ENCODE peak calls at places on chromosomes 4 and X, in ten cellular contexts. H, V, Q, S, Z, R, M, X, N and L are unnamed samples.

GRCh38 chr4:117422272-117422671 is 336.9 kb upstream of the TRAM1L1 start:
- DNase-seq in H (no peak), V (no peak), Q (no peak), S (no peak), Z (no peak), R (no peak), M (no peak), X (no peak), N (no peak), L (no peak)

GRCh38 chrX:123202523-123202922 is 18.4 kb downstream of the GRIA3 start:
- DNase-seq in H (no peak), V (no peak), Q (no peak), S (no peak), Z (no peak), R (no peak), M (no peak), X (no peak), N (no peak), L (no peak)

GRCh38 chr4:105594094-105595010 is 41.9 kb downstream of the ARHGEF38 start:
- DNase-seq in H (no peak), V (no peak), Q (no peak), S (no peak), Z (peak), R (no peak), M (no peak), X (no peak), N (peak), L (no peak)

GRCh38 chrX:335758-336155 is 17.2 kb upstream of the GTPBP6 start:
- DNase-seq in H (no peak), V (no peak), Q (no peak), S (no peak), Z (no peak), R (no peak), M (no peak), X (no peak), N (no peak), L (no peak)

GRCh38 chr4:39124885-39125599 is 57.3 kb upstream of the WDR19 start:
- DNase-seq in H (no peak), V (no peak), Q (no peak), S (no peak), Z (peak), R (no peak), M (no peak), X (no peak), N (no peak), L (no peak)

GRCh38 chr4:183287309-183287659 is 32.8 kb downstream of the CLDN22 start:
- DNase-seq in H (no peak), V (no peak), Q (no peak), S (no peak), Z (no peak), R (no peak), M (no peak), X (no peak), N (no peak), L (no peak)

GRCh38 chr4:88143504-88143903 is 14.9 kb downstream of the ABCG2 start:
- DNase-seq in H (peak), V (peak), Q (no peak), S (no peak), Z (no peak), R (no peak), M (no peak), X (no peak), N (peak), L (no peak)

GRCh38 chr4:163300445-163300844 is 32.0 kb downstream of the NPY1R start:
- DNase-seq in H (no peak), V (no peak), Q (no peak), S (no peak), Z (no peak), R (no peak), M (no peak), X (no peak), N (no peak), L (no peak)

GRCh38 chr4:87445964-87446363 is 23.6 kb downstream of the NUDT9 start:
- DNase-seq in H (no peak), V (no peak), Q (no peak), S (no peak), Z (no peak), R (no peak), M (no peak), X (no peak), N (no peak), L (no peak)

GRCh38 chr4:121554377-121554776 is 142.4 kb downstream of the ANXA5 start:
- DNase-seq in H (peak), V (no peak), Q (no peak), S (no peak), Z (no peak), R (no peak), M (no peak), X (no peak), N (no peak), L (no peak)

GRCh38 chrX:38048886-38049285 is 42.5 kb downstream of the SYTL5 start:
- DNase-seq in H (no peak), V (no peak), Q (no peak), S (no peak), Z (no peak), R (no peak), M (no peak), X (no peak), N (no peak), L (no peak)

GRCh38 chr4:127967141-127967775 is 2.1 kb downstream of the ABHD18 start:
- DNase-seq in H (no peak), V (peak), Q (no peak), S (no peak), Z (no peak), R (no peak), M (no peak), X (no peak), N (peak), L (no peak)

GRCh38 chr4:181569553-181569952 is 673.6 kb upstream of the TENM3 start:
- DNase-seq in H (peak), V (peak), Q (no peak), S (no peak), Z (peak), R (no peak), M (no peak), X (peak), N (peak), L (no peak)

GRCh38 chrX:68838571-68838910 is 9.7 kb downstream of the EFNB1 start:
- DNase-seq in H (no peak), V (no peak), Q (no peak), S (no peak), Z (no peak), R (no peak), M (no peak), X (no peak), N (no peak), L (no peak)

GRCh38 chr4:164485169-164485568 is 268.8 kb upstream of the SMIM31 start:
- DNase-seq in H (no peak), V (no peak), Q (no peak), S (no peak), Z (no peak), R (no peak), M (no peak), X (no peak), N (no peak), L (no peak)

GRCh38 chr4:179325181-179325580 is 1882.9 kb upstream of the AGA start:
- DNase-seq in H (no peak), V (no peak), Q (no peak), S (no peak), Z (no peak), R (no peak), M (no peak), X (no peak), N (no peak), L (no peak)

GRCh38 chrX:1480082-1480785 is 27.5 kb upstream of the ASMTL start:
- DNase-seq in H (no peak), V (no peak), Q (peak), S (no peak), Z (no peak), R (no peak), M (no peak), X (no peak), N (no peak), L (no peak)

GRCh38 chrX:10416424-10416823 is 204.0 kb downstream of the MID1 start:
- DNase-seq in H (no peak), V (no peak), Q (no peak), S (no peak), Z (no peak), R (no peak), M (no peak), X (no peak), N (no peak), L (no peak)

GRCh38 chrX:15998350-15998749 is 125.0 kb upstream of the GRPR start:
- DNase-seq in H (no peak), V (no peak), Q (no peak), S (no peak), Z (peak), R (no peak), M (no peak), X (no peak), N (no peak), L (no peak)

GRCh38 chrX:111543212-111543762 is 31.8 kb downstream of the SERTM2 start:
- DNase-seq in H (no peak), V (peak), Q (no peak), S (no peak), Z (no peak), R (no peak), M (no peak), X (no peak), N (no peak), L (no peak)

GRCh38 chr4:155796031-155796430 is 37.2 kb downstream of the GUCY1B1 start:
- DNase-seq in H (no peak), V (peak), Q (no peak), S (no peak), Z (no peak), R (no peak), M (no peak), X (peak), N (peak), L (no peak)
- TF ChIP-seq CTCF in H (peak), V (peak), Q (no peak), S (peak), Z (peak), R (peak), M (peak), X (peak), N (peak), L (peak)

GRCh38 chr4:35939746-35940145 is 304.6 kb downstream of the ARAP2 start:
- DNase-seq in H (no peak), V (no peak), Q (no peak), S (no peak), Z (no peak), R (no peak), M (no peak), X (no peak), N (peak), L (no peak)

DNA sequence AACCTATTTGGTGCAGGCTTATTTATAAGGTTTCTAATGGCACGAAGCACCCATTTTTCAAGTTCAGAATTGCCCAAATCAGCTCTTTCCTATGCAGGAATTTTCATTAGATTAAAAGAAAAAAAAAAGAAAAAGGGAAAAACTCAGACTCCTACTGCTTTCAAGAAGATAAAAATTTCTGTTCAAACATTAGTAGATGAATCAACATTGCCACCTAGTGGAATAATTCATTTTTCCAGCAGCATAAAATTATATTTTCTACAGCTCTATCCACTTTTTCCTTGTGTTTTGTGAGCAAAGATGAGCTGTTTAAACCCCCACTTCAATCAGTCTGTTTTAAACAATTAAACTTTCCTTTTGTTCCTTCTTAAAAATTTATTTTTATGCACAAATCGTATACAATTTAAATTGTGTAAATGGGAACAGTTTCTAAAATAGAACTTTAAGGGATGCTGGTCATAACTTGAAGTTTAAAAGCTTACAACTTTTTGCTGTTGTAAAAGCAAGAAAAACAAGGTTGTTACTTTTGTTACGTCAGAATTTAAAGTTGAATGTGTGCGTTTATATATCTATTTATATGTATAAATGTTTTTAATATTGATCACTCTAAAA is 309.8 kb downstream of the ARAP2 start:
- DNase-seq in H (no peak), V (peak), Q (no peak), S (no peak), Z (peak), R (no peak), M (peak), X (peak), N (peak), L (no peak)
- TF ChIP-seq CTCF in H (peak), V (peak), Q (peak), S (peak), Z (peak), R (peak), M (peak), X (peak), N (peak), L (peak)

GRCh38 chr4:57190651-57191481 is 80.7 kb upstream of the IGFBP7 start:
- DNase-seq in H (no peak), V (peak), Q (no peak), S (no peak), Z (peak), R (peak), M (peak), X (peak), N (peak), L (peak)
- TF ChIP-seq CTCF in H (peak), V (peak), Q (no peak), S (peak), Z (peak), R (peak), M (peak), X (peak), N (peak), L (peak)

GRCh38 chrX:95733426-95733825 is 951.2 kb upstream of the DIAPH2 start:
- DNase-seq in H (no peak), V (no peak), Q (no peak), S (no peak), Z (no peak), R (no peak), M (no peak), X (no peak), N (no peak), L (no peak)

DNA sequence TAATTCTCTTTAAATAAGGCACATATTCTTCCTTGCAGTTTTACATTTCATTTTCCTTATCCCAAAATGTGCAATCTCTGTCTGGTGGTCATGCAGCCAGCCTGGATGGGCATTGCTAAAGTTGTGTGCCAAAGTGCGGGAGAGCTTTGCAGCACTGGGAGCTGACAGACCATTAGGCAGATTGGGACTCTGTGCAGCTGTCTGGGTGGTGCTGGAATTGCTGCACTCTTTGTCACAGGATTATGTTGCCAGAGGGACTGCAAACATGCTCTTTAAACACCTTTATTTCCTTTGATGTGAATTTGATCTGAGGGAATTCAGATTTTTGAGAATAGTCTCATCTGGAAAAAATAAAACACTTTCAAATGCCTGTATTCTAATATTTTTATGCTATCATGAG is 956.2 kb upstream of the DIAPH2 start:
- DNase-seq in H (no peak), V (no peak), Q (no peak), S (no peak), Z (no peak), R (no peak), M (peak), X (no peak), N (no peak), L (no peak)
- TF ChIP-seq CTCF in H (no peak), V (no peak), Q (no peak), S (no peak), Z (no peak), R (no peak), M (no peak), X (no peak), N (no peak), L (no peak)

GRCh38 chr4:78954048-78954666 is 14.9 kb upstream of the PAQR3 start:
- DNase-seq in H (no peak), V (peak), Q (no peak), S (peak), Z (peak), R (peak), M (peak), X (peak), N (peak), L (peak)
- TF ChIP-seq CTCF in H (peak), V (peak), Q (peak), S (peak), Z (peak), R (peak), M (peak), X (peak), N (peak), L (peak)

GRCh38 chrX:154383359-154384283 is 4.5 kb downstream of the EMD start:
- DNase-seq in H (no peak), V (no peak), Q (no peak), S (no peak), Z (no peak), R (no peak), M (no peak), X (no peak), N (no peak), L (no peak)

GRCh38 chrX:154380787-154381186 is 1.7 kb downstream of the EMD start:
- DNase-seq in H (no peak), V (no peak), Q (no peak), S (no peak), Z (no peak), R (no peak), M (no peak), X (no peak), N (no peak), L (no peak)

GRCh38 chrX:154381271-154381670 is 2.2 kb downstream of the EMD start:
- DNase-seq in H (no peak), V (no peak), Q (no peak), S (no peak), Z (no peak), R (no peak), M (no peak), X (no peak), N (no peak), L (no peak)

GRCh38 chrX:154382483-154383069 is 3.5 kb downstream of the EMD start:
- DNase-seq in H (no peak), V (no peak), Q (no peak), S (no peak), Z (no peak), R (no peak), M (no peak), X (no peak), N (peak), L (no peak)

DNA sequence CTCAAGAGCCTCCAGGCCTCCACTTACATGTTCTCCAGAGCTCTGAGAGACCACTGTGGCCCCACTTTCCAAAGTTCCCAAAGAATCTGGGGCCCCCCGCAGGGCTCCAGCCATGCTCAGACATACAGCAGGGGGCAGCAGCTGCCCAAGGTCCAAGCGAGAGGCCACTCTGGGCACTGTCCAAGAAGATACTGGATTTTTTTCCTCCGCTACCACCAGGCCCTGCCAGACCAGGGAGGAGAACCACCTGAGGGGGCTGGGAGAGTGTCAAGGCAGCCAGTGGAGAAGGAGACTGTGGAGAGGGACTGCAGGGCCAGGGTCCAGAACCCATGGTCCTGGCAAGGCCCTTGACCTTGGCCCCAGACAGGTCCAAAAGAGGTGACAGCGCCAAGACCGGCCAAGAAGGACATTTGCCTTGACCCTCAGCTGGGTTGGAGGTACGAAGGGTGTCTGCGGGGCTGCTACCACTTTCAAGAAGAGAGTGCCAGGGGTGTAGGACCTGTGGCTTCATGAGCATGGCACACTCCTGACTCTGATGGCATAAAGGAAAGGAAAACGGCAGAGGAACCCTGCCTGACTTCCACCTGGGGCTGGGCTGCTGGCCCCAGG is 5.3 kb downstream of the EMD start:
- DNase-seq in H (no peak), V (peak), Q (no peak), S (no peak), Z (no peak), R (no peak), M (no peak), X (peak), N (no peak), L (no peak)
- TF ChIP-seq CTCF in H (peak), V (peak), Q (no peak), S (peak), Z (peak), R (no peak), M (no peak), X (no peak), N (no peak), L (peak)

GRCh38 chrX:21972721-21973120 is 32.2 kb downstream of the SMS start:
- DNase-seq in H (no peak), V (peak), Q (no peak), S (no peak), Z (no peak), R (no peak), M (no peak), X (peak), N (peak), L (no peak)
- TF ChIP-seq CTCF in H (peak), V (peak), Q (no peak), S (no peak), Z (no peak), R (no peak), M (no peak), X (peak), N (no peak), L (peak)

GRCh38 chr4:48904541-48905142 is 1.9 kb downstream of the OCIAD2 start:
- DNase-seq in H (no peak), V (peak), Q (no peak), S (no peak), Z (no peak), R (no peak), M (no peak), X (no peak), N (no peak), L (no peak)

GRCh38 chr4:48908687-48909086 is 2.1 kb upstream of the OCIAD2 start:
- DNase-seq in H (no peak), V (no peak), Q (no peak), S (no peak), Z (no peak), R (no peak), M (no peak), X (no peak), N (no peak), L (no peak)

GRCh38 chr4:48905363-48906015 is 1.1 kb downstream of the OCIAD2 start:
- DNase-seq in H (no peak), V (peak), Q (no peak), S (no peak), Z (no peak), R (no peak), M (no peak), X (peak), N (peak), L (no peak)

GRCh38 chr4:48907706-48908477 is 1.3 kb upstream of the OCIAD2 start:
- DNase-seq in H (no peak), V (no peak), Q (no peak), S (no peak), Z (no peak), R (no peak), M (no peak), X (no peak), N (no peak), L (no peak)

DNA sequence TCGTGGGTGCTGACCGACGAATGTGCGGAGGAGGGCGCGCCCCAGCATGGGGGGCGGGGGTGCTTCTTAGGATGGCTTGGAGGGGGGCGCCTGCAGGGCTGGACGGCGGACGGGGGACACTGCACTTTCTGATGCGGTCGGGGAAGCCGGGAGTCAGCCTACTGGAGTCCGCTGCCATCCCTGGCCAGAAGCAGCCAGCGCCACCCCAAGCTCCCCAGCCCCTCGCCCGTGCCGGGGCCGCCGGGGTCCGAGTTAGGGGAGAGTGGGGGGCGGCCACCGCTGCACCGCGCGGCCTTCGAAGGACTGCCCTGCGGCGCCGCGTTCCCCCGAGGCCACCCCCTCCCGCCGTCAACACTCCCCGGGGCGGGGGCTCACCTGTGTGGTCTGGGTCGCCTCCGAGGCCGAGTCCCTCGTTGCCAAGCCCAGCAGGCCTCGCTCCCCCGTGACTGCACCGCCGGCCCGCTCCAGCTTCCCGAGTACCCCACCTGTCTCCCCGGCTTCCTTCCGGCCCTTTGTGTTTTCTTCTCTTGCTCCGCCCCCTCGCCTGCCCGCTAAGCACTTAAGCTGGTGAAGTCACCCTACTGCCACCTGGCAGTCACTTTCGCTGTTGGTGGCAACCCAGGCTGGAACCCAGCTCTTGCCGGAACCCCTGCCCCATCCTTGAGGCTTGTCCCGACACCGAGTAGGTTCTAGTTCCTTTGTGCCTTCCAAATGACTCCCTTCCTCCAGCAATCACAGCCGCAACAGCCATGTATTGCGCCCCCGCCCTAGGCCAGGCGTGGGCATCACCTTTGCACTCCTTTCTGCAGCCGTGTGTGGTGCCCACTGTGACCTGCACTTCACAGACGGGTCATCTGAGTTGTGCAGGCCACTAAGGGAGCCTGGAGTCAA is at the start of gene OCIAD2:
- DNase-seq in H (no peak), V (peak), Q (peak), S (peak), Z (peak), R (peak), M (peak), X (peak), N (peak), L (peak)
- TF ChIP-seq CTCF in H (no peak), V (no peak), Q (no peak), S (peak), Z (peak), R (no peak), M (no peak), X (no peak), N (peak), L (no peak)

GRCh38 chr4:152620915-152621314 is 58.9 kb downstream of the TMEM154 start:
- DNase-seq in H (no peak), V (peak), Q (no peak), S (no peak), Z (no peak), R (no peak), M (no peak), X (no peak), N (peak), L (no peak)
- TF ChIP-seq CTCF in H (no peak), V (no peak), Q (no peak), S (no peak), Z (no peak), R (no peak), M (no peak), X (no peak), N (no peak), L (no peak)